ENCODE peak calls at places on chromosomes 4 and X, in eight cellular contexts. One of them, this sample, is unnamed.

GRCh38 chr4:151561551-151562256 is 152.7 kb downstream of the FHIP1A start:
- DNase-seq in lung: no peak
- DNase-seq in astrocyte of the cerebellum: peak
- DNase-seq in AG04450: no peak
- DNase-seq in fibroblast of the aortic adventitia: peak
- DNase-seq in AG09309: no peak
- DNase-seq in A549: no peak
- DNase-seq in coronary artery: no peak
- DNase-seq in this sample: no peak

GRCh38 chr4:53928825-53929224 is 135.6 kb downstream of the CHIC2 start:
- DNase-seq in lung: no peak
- DNase-seq in astrocyte of the cerebellum: peak
- DNase-seq in AG04450: peak
- DNase-seq in fibroblast of the aortic adventitia: peak
- DNase-seq in AG09309: peak
- DNase-seq in A549: no peak
- DNase-seq in coronary artery: no peak
- DNase-seq in this sample: no peak

GRCh38 chr4:83535945-83536648 is at the start of gene GPAT3:
- DNase-seq in lung: peak
- DNase-seq in astrocyte of the cerebellum: no peak
- DNase-seq in AG04450: no peak
- DNase-seq in fibroblast of the aortic adventitia: peak
- DNase-seq in AG09309: no peak
- DNase-seq in A549: peak
- DNase-seq in coronary artery: peak
- DNase-seq in this sample: no peak

GRCh38 chr4:113684534-113685091 is 76.9 kb downstream of the CAMK2D start:
- DNase-seq in lung: no peak
- DNase-seq in astrocyte of the cerebellum: no peak
- DNase-seq in AG04450: no peak
- DNase-seq in fibroblast of the aortic adventitia: peak
- DNase-seq in AG09309: peak
- DNase-seq in A549: peak
- DNase-seq in coronary artery: peak
- DNase-seq in this sample: no peak

GRCh38 chrX:118116308-118117068 is at the start of gene KLHL13:
- DNase-seq in lung: no peak
- DNase-seq in astrocyte of the cerebellum: no peak
- DNase-seq in AG04450: no peak
- DNase-seq in fibroblast of the aortic adventitia: peak
- DNase-seq in AG09309: no peak
- DNase-seq in A549: peak
- DNase-seq in coronary artery: peak
- DNase-seq in this sample: no peak

GRCh38 chr4:134365852-134366251 is 164.3 kb upstream of the PABPC4L start:
- DNase-seq in lung: no peak
- DNase-seq in astrocyte of the cerebellum: no peak
- DNase-seq in AG04450: no peak
- DNase-seq in fibroblast of the aortic adventitia: no peak
- DNase-seq in AG09309: peak
- DNase-seq in A549: peak
- DNase-seq in coronary artery: no peak
- DNase-seq in this sample: peak

GRCh38 chrX:18099745-18100144 is 120.9 kb downstream of the BEND2 start:
- DNase-seq in lung: no peak
- DNase-seq in astrocyte of the cerebellum: no peak
- DNase-seq in AG04450: no peak
- DNase-seq in fibroblast of the aortic adventitia: no peak
- DNase-seq in AG09309: no peak
- DNase-seq in A549: no peak
- DNase-seq in coronary artery: no peak
- DNase-seq in this sample: no peak

GRCh38 chrX:87697409-87697808 is 179.8 kb downstream of the KLHL4 start:
- DNase-seq in lung: no peak
- DNase-seq in astrocyte of the cerebellum: no peak
- DNase-seq in AG04450: no peak
- DNase-seq in fibroblast of the aortic adventitia: no peak
- DNase-seq in AG09309: no peak
- DNase-seq in A549: no peak
- DNase-seq in coronary artery: no peak
- DNase-seq in this sample: no peak

GRCh38 chr4:153274967-153275366 is 69.5 kb upstream of the MND1 start:
- DNase-seq in lung: no peak
- DNase-seq in astrocyte of the cerebellum: no peak
- DNase-seq in AG04450: no peak
- DNase-seq in fibroblast of the aortic adventitia: no peak
- DNase-seq in AG09309: no peak
- DNase-seq in A549: no peak
- DNase-seq in coronary artery: no peak
- DNase-seq in this sample: no peak

GRCh38 chrX:39762266-39762841 is 335.4 kb downstream of the BCOR start:
- DNase-seq in lung: no peak
- DNase-seq in astrocyte of the cerebellum: peak
- DNase-seq in AG04450: no peak
- DNase-seq in fibroblast of the aortic adventitia: peak
- DNase-seq in AG09309: no peak
- DNase-seq in A549: no peak
- DNase-seq in coronary artery: no peak
- DNase-seq in this sample: no peak

GRCh38 chrX:140508958-140509357 is 4.1 kb upstream of the SOX3 start:
- DNase-seq in lung: no peak
- DNase-seq in astrocyte of the cerebellum: no peak
- DNase-seq in AG04450: no peak
- DNase-seq in fibroblast of the aortic adventitia: no peak
- DNase-seq in AG09309: no peak
- DNase-seq in A549: no peak
- DNase-seq in coronary artery: no peak
- DNase-seq in this sample: no peak

GRCh38 chr4:105978684-105979296 is 83.5 kb downstream of the NPNT start:
- DNase-seq in lung: no peak
- DNase-seq in astrocyte of the cerebellum: peak
- DNase-seq in AG04450: no peak
- DNase-seq in fibroblast of the aortic adventitia: peak
- DNase-seq in AG09309: peak
- DNase-seq in A549: no peak
- DNase-seq in coronary artery: no peak
- DNase-seq in this sample: no peak

DNA sequence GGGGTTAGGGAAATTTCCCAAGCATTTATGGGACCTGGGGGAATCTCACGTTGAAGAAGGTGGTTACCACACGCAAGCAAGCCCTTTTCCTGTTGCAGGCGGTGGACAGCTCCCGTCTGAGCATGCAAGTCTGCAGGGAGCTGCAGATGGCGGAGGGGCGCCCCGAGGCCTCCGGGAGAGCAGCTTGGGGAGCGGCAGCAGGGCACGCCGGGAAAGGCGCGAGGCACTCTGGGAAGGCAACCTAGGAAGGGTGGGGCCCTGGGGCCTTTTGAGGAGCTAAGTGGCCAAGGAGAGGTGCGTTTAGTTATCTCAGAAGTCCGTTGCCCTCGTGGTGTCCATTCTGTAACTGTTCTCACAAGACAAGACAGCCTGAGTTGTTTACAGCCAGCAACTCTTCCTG is 57.0 kb upstream of the SLC25A4 start:
- DNase-seq in lung: no peak
- DNase-seq in astrocyte of the cerebellum: no peak
- DNase-seq in AG04450: no peak
- DNase-seq in fibroblast of the aortic adventitia: no peak
- DNase-seq in AG09309: no peak
- DNase-seq in A549: no peak
- DNase-seq in coronary artery: no peak
- DNase-seq in this sample: no peak
- TF ChIP-seq CTCF in lung: no peak
- TF ChIP-seq CTCF in astrocyte of the cerebellum: no peak
- TF ChIP-seq CTCF in AG04450: no peak
- TF ChIP-seq CTCF in fibroblast of the aortic adventitia: no peak
- TF ChIP-seq CTCF in AG09309: no peak
- TF ChIP-seq CTCF in A549: no peak
- TF ChIP-seq CTCF in coronary artery: no peak
- TF ChIP-seq CTCF in this sample: no peak

DNA sequence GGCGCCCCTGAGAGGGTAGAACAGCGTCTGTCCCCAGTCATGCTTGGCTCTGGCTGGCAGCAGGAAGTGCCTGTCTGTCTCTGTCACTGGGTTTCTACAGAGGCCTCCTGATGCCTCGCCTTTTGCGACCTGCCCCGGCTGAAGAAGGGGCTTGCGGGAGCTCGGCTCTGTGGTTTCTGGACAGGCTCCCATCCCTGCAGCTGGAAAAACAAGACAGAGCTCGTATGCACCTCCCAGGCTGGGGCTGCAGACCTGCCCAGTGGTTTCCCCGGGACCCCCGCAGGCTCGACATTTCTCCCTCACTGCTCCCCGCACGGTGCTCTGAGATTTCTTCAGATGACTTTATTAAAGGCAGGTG is 57.0 kb upstream of the SORCS2 start:
- DNase-seq in lung: no peak
- DNase-seq in astrocyte of the cerebellum: peak
- DNase-seq in AG04450: peak
- DNase-seq in fibroblast of the aortic adventitia: peak
- DNase-seq in AG09309: no peak
- DNase-seq in A549: no peak
- DNase-seq in coronary artery: no peak
- DNase-seq in this sample: no peak
- H3K4me3 ChIP-seq in lung: no peak
- H3K4me3 ChIP-seq in astrocyte of the cerebellum: no peak
- H3K4me3 ChIP-seq in AG04450: no peak
- H3K4me3 ChIP-seq in fibroblast of the aortic adventitia: no peak
- H3K4me3 ChIP-seq in AG09309: no peak
- H3K4me3 ChIP-seq in A549: no peak
- H3K4me3 ChIP-seq in coronary artery: no peak
- H3K4me3 ChIP-seq in this sample: no peak

GRCh38 chr4:47705326-47705981 is 132.4 kb downstream of the CORIN start:
- DNase-seq in lung: no peak
- DNase-seq in astrocyte of the cerebellum: no peak
- DNase-seq in AG04450: no peak
- DNase-seq in fibroblast of the aortic adventitia: peak
- DNase-seq in AG09309: no peak
- DNase-seq in A549: peak
- DNase-seq in coronary artery: no peak
- DNase-seq in this sample: no peak
- TF ChIP-seq CTCF in lung: no peak
- TF ChIP-seq CTCF in astrocyte of the cerebellum: peak
- TF ChIP-seq CTCF in AG04450: peak
- TF ChIP-seq CTCF in fibroblast of the aortic adventitia: peak
- TF ChIP-seq CTCF in AG09309: peak
- TF ChIP-seq CTCF in A549: peak
- TF ChIP-seq CTCF in coronary artery: no peak
- TF ChIP-seq CTCF in this sample: no peak

DNA sequence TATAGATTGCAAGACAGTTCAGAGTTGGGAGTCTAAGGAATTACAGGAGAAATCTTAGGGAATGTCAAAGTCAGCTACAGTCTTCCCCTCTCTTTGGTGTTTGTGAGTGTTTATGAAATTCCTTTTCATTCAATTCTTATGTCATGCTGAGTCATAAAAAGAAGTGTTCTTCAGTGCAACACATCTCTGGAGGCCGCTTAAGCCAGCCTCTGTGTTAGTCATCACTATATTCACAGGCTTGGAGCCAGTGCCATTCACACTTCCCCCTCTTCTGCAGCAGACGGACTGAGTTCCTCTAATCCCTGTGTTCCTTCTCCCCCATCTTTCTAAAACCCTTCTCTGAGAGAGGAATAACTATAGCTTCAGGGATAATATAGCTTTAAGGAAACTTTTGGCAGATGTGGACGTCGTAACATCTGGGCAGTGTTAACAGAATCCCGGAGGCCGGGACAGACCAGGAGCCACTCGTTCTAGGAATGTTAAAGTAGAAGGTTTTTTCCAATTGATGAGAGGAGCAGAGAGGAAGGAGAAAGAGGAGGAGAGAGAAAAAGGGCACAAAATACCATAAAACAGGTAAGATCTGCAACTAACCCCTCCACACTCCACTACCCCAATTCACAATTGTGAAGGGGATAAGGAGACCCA is at the start of gene SRPX2:
- DNase-seq in lung: no peak
- DNase-seq in astrocyte of the cerebellum: peak
- DNase-seq in AG04450: peak
- DNase-seq in fibroblast of the aortic adventitia: peak
- DNase-seq in AG09309: peak
- DNase-seq in A549: peak
- DNase-seq in coronary artery: no peak
- DNase-seq in this sample: peak
- H3K4me3 ChIP-seq in lung: no peak
- H3K4me3 ChIP-seq in astrocyte of the cerebellum: peak
- H3K4me3 ChIP-seq in AG04450: peak
- H3K4me3 ChIP-seq in fibroblast of the aortic adventitia: peak
- H3K4me3 ChIP-seq in AG09309: peak
- H3K4me3 ChIP-seq in A549: peak
- H3K4me3 ChIP-seq in coronary artery: peak
- H3K4me3 ChIP-seq in this sample: peak

GRCh38 chr4:170008801-170009200 is 17.4 kb downstream of the MFAP3L start:
- DNase-seq in lung: no peak
- DNase-seq in astrocyte of the cerebellum: no peak
- DNase-seq in AG04450: no peak
- DNase-seq in fibroblast of the aortic adventitia: no peak
- DNase-seq in AG09309: no peak
- DNase-seq in A549: no peak
- DNase-seq in coronary artery: no peak
- DNase-seq in this sample: no peak

GRCh38 chr4:170011921-170012628 is 14.1 kb downstream of the MFAP3L start:
- DNase-seq in lung: no peak
- DNase-seq in astrocyte of the cerebellum: no peak
- DNase-seq in AG04450: no peak
- DNase-seq in fibroblast of the aortic adventitia: no peak
- DNase-seq in AG09309: no peak
- DNase-seq in A549: no peak
- DNase-seq in coronary artery: no peak
- DNase-seq in this sample: no peak

GRCh38 chr4:170008376-170008775 is 17.8 kb downstream of the MFAP3L start:
- DNase-seq in lung: no peak
- DNase-seq in astrocyte of the cerebellum: no peak
- DNase-seq in AG04450: no peak
- DNase-seq in fibroblast of the aortic adventitia: no peak
- DNase-seq in AG09309: no peak
- DNase-seq in A549: peak
- DNase-seq in coronary artery: no peak
- DNase-seq in this sample: no peak

GRCh38 chr4:170007113-170007512 is 19.1 kb downstream of the MFAP3L start:
- DNase-seq in lung: no peak
- DNase-seq in astrocyte of the cerebellum: no peak
- DNase-seq in AG04450: no peak
- DNase-seq in fibroblast of the aortic adventitia: peak
- DNase-seq in AG09309: no peak
- DNase-seq in A549: no peak
- DNase-seq in coronary artery: no peak
- DNase-seq in this sample: no peak

GRCh38 chr4:170009291-170009690 is 16.9 kb downstream of the MFAP3L start:
- DNase-seq in lung: no peak
- DNase-seq in astrocyte of the cerebellum: no peak
- DNase-seq in AG04450: no peak
- DNase-seq in fibroblast of the aortic adventitia: no peak
- DNase-seq in AG09309: no peak
- DNase-seq in A549: no peak
- DNase-seq in coronary artery: no peak
- DNase-seq in this sample: no peak
- TF ChIP-seq CTCF in lung: no peak
- TF ChIP-seq CTCF in astrocyte of the cerebellum: no peak
- TF ChIP-seq CTCF in AG04450: no peak
- TF ChIP-seq CTCF in fibroblast of the aortic adventitia: no peak
- TF ChIP-seq CTCF in AG09309: no peak
- TF ChIP-seq CTCF in A549: no peak
- TF ChIP-seq CTCF in coronary artery: no peak
- TF ChIP-seq CTCF in this sample: no peak

This sample was measured in HFF-Myc.